ENCODE peak calls at places on chromosomes 16 and 17, in four cellular contexts. P is PC-9, R is mammary epithelial cell, S is A549. O is an unnamed sample.

GRCh38 chr17:80133626-80133970 is 13.3 kb downstream of the EIF4A3 start:
- DNase-seq in R (peak), S (no peak), P (no peak), O (no peak)

GRCh38 chr16:66524601-66525164 is 25.2 kb downstream of the TK2 start:
- DNase-seq in S (no peak), P (no peak), R (no peak), O (no peak)

GRCh38 chr17:14552311-14552710 is 251.4 kb downstream of the HS3ST3B1 start:
- DNase-seq in R (no peak), P (no peak), S (no peak), O (no peak)

GRCh38 chr17:79338589-79338988 is 264.0 kb downstream of the ENGASE start:
- DNase-seq in R (peak), S (peak), P (no peak), O (peak)

GRCh38 chr16:74603848-74604247 is 3.1 kb downstream of the GLG1 start:
- DNase-seq in S (no peak), R (no peak), P (no peak), O (peak)

GRCh38 chr17:10999484-10999883 is 161.6 kb upstream of the PIRT start:
- DNase-seq in S (no peak), P (no peak), R (no peak), O (no peak)

GRCh38 chr16:87924041-87924851 is 12.1 kb downstream of the CA5A start:
- DNase-seq in P (no peak), R (peak), S (no peak), O (no peak)

GRCh38 chr17:32298298-32298697 is 32.7 kb downstream of the RHBDL3 start:
- DNase-seq in P (no peak), R (no peak), S (no peak), O (peak)

GRCh38 chr17:42531455-42532354 is 4.3 kb upstream of the NAGLU start:
- DNase-seq in R (peak), S (no peak), P (peak), O (peak)

GRCh38 chr16:4214215-4214621 is 27.7 kb downstream of the SRL start:
- DNase-seq in P (peak), S (peak), R (peak), O (peak)

GRCh38 chr17:47275245-47275984 is 21.8 kb downstream of the ITGB3 start:
- DNase-seq in S (no peak), P (peak), R (peak), O (peak)

GRCh38 chr17:49229076-49229804 is 1.3 kb downstream of the PHOSPHO1 start:
- DNase-seq in S (no peak), R (no peak), P (no peak), O (no peak)

GRCh38 chr17:49229805-49230600 is 584 bp downstream of the PHOSPHO1 start:
- DNase-seq in S (no peak), R (no peak), P (no peak), O (no peak)

GRCh38 chr17:49230636-49231562 is at the start of gene PHOSPHO1:
- DNase-seq in R (peak), P (peak), S (peak), O (peak)

GRCh38 chr17:49234509-49235080 is 4.0 kb upstream of the PHOSPHO1 start:
- DNase-seq in P (no peak), S (no peak), R (no peak), O (no peak)

GRCh38 chr17:49231563-49231894 is 942 bp upstream of the PHOSPHO1 start:
- DNase-seq in P (no peak), S (no peak), R (no peak), O (no peak)
- H3K4me3 ChIP-seq in P (peak), S (no peak), R (no peak), O (no peak)

GRCh38 chr16:86515780-86516617 is 5.7 kb downstream of the FOXF1 start:
- DNase-seq in R (no peak), P (no peak), S (no peak), O (peak)
- H3K4me2 ChIP-seq in R (no peak), P (no peak), S (no peak), O (peak)

GRCh38 chr17:1558401-1558800 is 4.2 kb downstream of the PITPNA start:
- DNase-seq in P (no peak), S (no peak), R (no peak), O (no peak)

GRCh38 chr17:1560582-1561170 is 1.9 kb downstream of the PITPNA start:
- DNase-seq in S (no peak), P (no peak), R (no peak), O (no peak)

GRCh38 chr17:1559743-1560581 is 2.6 kb downstream of the PITPNA start:
- DNase-seq in P (no peak), R (no peak), S (no peak), O (no peak)

GRCh38 chr17:1557355-1558095 is 5.1 kb downstream of the PITPNA start:
- DNase-seq in S (no peak), P (no peak), R (no peak), O (peak)

DNA sequence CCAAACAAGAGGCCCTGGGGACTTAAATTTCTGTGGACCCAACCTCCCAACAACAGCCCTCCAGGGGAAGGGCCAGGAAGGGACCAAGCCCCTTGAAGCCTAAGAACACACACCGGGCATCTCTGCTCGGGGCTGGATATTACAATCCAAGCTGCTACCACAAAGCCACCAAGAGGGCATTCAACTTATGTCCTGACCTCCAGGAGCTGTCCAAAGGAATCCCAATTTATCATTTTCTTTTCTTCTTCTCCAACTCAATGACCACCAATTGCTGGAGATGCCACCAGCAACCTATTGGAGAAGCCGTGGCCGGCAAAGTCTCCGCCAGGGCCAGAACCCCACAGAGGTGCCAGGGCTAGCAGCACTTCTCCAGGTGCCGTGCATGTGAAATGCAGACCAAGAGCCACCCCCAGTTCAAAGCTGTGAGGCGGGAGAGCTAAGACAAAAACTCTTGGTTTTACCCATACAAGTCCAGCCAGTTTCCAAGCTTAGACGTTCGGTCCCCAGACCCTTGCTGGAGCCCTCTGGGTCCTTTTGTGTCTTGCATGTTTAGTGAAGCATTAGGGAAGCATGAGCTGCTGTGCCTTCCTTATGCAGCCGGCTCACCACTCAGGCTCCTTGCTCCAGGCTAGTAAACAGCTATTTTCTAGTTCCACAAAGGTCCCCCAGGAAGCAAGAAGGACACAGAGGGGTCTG is 3.4 kb downstream of the PITPNA start:
- DNase-seq in P (no peak), S (no peak), R (no peak), O (no peak)
- H3K27ac ChIP-seq in P (no peak), S (no peak), R (no peak), O (no peak)

GRCh38 chr17:65864409-65864808 is 303.0 kb upstream of the AXIN2 start:
- DNase-seq in R (no peak), S (no peak), P (no peak), O (no peak)

GRCh38 chr17:65868881-65869280 is 307.4 kb upstream of the AXIN2 start:
- DNase-seq in R (no peak), P (no peak), S (no peak), O (no peak)

GRCh38 chr17:65867014-65867413 is 305.6 kb upstream of the AXIN2 start:
- DNase-seq in P (no peak), S (no peak), R (no peak), O (no peak)

DNA sequence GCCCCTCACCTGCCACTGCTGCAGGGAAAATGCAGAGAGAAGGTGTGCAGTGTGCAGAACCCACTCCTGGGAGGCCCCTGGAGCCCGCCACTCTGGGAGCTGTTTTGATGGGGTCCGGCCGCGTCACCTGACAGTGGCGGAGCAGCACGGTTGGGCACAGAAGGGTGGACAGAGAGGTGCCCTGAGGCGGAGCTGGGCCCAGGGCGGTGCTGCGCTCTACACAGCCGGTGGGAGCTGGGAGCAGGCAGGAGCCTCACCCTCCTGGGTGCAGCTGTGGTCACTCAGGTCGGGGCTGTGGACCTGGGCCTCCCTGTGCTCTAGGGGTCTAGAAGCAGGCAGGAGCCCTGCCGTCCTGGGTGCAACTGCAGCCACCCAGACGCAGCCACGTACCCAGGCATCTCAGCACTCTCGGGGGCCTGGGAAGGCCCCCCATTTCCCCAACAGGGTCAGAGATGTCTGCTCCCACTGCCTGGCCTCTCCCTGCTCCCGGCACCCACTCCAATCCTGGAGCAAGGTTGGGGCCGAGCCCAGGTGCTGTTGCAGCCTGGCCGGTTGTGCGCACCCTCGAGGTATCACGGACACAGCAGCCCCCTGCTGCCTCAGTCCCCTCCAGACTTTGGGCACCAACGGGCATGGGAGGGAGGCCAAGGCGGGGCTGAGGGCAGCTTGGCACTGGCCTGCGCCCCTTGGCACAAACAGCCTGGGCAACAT is 304.4 kb upstream of the AXIN2 start:
- DNase-seq in R (no peak), S (no peak), P (no peak), O (no peak)
- H3K4me3 ChIP-seq in R (no peak), S (no peak), P (no peak), O (no peak)

GRCh38 chr16:21281698-21282389 is 3.8 kb upstream of the CRYM start:
- DNase-seq in P (no peak), S (no peak), R (no peak), O (no peak)

GRCh38 chr16:21283521-21284289 is 5.6 kb upstream of the CRYM start:
- DNase-seq in S (peak), P (no peak), R (peak), O (peak)

GRCh38 chr16:21279501-21279900 is 1.4 kb upstream of the CRYM start:
- DNase-seq in S (no peak), P (no peak), R (no peak), O (peak)

DNA sequence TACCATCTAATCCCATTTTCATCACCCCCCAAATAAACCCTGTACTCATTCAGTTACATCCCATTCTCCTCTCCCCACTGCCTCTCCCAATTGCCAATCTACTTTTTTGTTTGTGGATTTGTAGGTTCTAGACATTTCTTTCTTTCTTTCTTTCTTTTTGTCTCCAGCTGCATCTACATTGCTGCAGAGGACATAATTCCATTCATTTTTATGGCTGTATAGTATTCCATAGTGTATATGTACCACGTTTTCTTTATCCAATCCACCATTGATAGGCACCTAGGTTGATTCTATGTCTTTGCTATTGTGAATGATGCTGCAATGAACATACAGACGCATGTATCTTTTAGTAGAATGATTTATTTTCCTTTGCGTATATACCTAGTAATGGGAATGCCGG is 6.3 kb upstream of the CRYM start:
- DNase-seq in S (no peak), P (no peak), R (no peak), O (no peak)
- H3K4me2 ChIP-seq in S (peak), P (no peak), R (peak), O (no peak)

GRCh38 chr16:11503566-11503965 is 83.2 kb downstream of the LITAF start:
- DNase-seq in S (no peak), P (no peak), R (no peak), O (no peak)
- H3K27ac ChIP-seq in S (no peak), P (no peak), R (no peak), O (no peak)

GRCh38 chr17:19978803-19979202 is 1.2 kb upstream of the AKAP10 start:
- DNase-seq in P (no peak), R (no peak), S (no peak), O (no peak)
- H3K4me3 ChIP-seq in P (no peak), R (no peak), S (no peak), O (no peak)

DNA sequence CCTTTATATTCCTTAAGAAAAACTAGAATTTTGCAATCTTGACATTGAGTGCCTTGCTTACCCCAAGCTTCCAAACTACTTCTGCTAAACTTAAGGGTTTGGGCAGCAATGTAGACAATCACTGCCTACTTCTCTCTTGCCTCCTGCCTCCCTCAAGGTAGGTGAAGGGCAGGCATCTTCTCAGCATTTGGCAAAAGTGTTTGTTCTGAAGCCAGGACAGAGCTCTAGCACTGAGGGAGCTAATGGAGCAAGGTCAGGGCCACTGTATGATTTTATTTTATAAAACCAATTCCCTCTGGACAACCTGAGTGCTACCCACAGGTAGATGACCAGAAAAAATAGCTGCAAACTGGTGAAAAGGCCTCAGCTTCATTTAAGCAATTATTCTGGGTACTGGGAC is 111.8 kb downstream of the IRX3 start:
- DNase-seq in P (no peak), R (no peak), S (no peak), O (no peak)
- H3K4me2 ChIP-seq in P (no peak), R (no peak), S (no peak), O (no peak)

DNA sequence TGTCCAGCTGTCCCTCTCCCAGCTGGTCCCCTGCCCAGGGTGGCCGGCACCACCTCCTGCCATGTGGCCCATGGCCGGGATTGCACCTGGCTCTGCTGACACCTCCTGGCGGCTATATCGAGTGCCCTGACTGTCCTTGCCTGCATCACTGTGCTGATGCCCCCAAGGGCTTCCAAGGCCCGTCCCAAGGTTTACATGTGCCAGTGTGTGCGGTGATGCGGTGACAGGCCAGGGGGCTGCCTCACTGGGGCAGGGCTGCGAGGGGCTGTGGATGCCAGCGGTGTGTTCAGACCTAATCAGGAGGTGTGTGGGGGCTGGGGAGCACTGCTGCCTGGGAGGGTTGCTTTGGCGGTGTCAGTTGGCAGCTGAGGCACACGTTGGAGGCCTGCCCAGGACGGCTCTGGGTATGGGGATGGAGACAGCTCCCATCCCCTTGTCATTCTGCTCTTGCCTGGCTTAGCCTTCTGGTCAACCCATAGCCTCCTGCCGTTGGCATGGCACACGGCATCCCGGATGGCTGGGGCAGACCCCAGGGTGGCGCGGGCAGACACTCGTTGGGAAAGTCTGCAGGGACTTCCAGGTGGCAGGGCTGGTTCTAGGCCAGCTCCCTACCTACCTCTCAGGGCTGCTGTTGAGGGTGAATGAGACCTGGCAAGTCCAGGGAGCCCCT is 5.5 kb downstream of the MAP2K3 start:
- DNase-seq in S (no peak), P (no peak), R (no peak), O (no peak)
- H3K27ac ChIP-seq in S (peak), P (no peak), R (no peak), O (peak)